ENCODE peak calls at places on chromosomes 6 and 20, in six cellular contexts. One of them, this sample, is unnamed.

GRCh38 chr20:64211874-64212658 is 43.5 kb upstream of the PCMTD2 start:
- DNase-seq in ACHN: no peak
- DNase-seq in GM23248: no peak
- DNase-seq in AG08395: no peak
- DNase-seq in thoracic aorta: no peak
- DNase-seq in kidney tubule cell: no peak
- DNase-seq in this sample: no peak

GRCh38 chr6:167116838-167117228 is 6.1 kb upstream of the CCR6 start:
- DNase-seq in AG08395: no peak
- DNase-seq in GM23248: no peak
- DNase-seq in kidney tubule cell: no peak
- DNase-seq in ACHN: no peak
- DNase-seq in thoracic aorta: no peak
- DNase-seq in this sample: no peak

GRCh38 chr6:1592852-1593251 is 16.9 kb upstream of the FOXC1 start:
- DNase-seq in ACHN: no peak
- DNase-seq in kidney tubule cell: no peak
- DNase-seq in thoracic aorta: no peak
- DNase-seq in AG08395: no peak
- DNase-seq in GM23248: no peak
- DNase-seq in this sample: no peak

GRCh38 chr20:8532169-8532568 is 400.1 kb downstream of the PLCB1 start:
- DNase-seq in ACHN: no peak
- DNase-seq in GM23248: no peak
- DNase-seq in kidney tubule cell: no peak
- DNase-seq in AG08395: no peak
- DNase-seq in thoracic aorta: no peak
- DNase-seq in this sample: no peak

GRCh38 chr6:28757429-28758045 is 166.2 kb downstream of the TRIM27 start:
- DNase-seq in GM23248: no peak
- DNase-seq in AG08395: no peak
- DNase-seq in thoracic aorta: no peak
- DNase-seq in ACHN: no peak
- DNase-seq in kidney tubule cell: peak
- DNase-seq in this sample: no peak

GRCh38 chr6:89411269-89412070 is 603 bp downstream of the RRAGD start:
- DNase-seq in AG08395: no peak
- DNase-seq in GM23248: peak
- DNase-seq in kidney tubule cell: peak
- DNase-seq in thoracic aorta: no peak
- DNase-seq in ACHN: no peak
- DNase-seq in this sample: no peak

GRCh38 chr20:38114353-38114791 is 50.7 kb downstream of the TGM2 start:
- DNase-seq in kidney tubule cell: no peak
- DNase-seq in ACHN: no peak
- DNase-seq in AG08395: peak
- DNase-seq in thoracic aorta: no peak
- DNase-seq in GM23248: peak
- DNase-seq in this sample: no peak

GRCh38 chr6:87905101-87905517 is 142.5 kb upstream of the SPACA1 start:
- DNase-seq in AG08395: no peak
- DNase-seq in GM23248: no peak
- DNase-seq in kidney tubule cell: no peak
- DNase-seq in ACHN: no peak
- DNase-seq in thoracic aorta: no peak
- DNase-seq in this sample: peak

GRCh38 chr20:63552481-63553249 is 1.3 kb upstream of the FNDC11 start:
- DNase-seq in AG08395: no peak
- DNase-seq in GM23248: no peak
- DNase-seq in ACHN: no peak
- DNase-seq in thoracic aorta: no peak
- DNase-seq in kidney tubule cell: peak
- DNase-seq in this sample: peak

GRCh38 chr6:69865126-69865525 is 1.2 kb upstream of the COL19A1 start:
- DNase-seq in thoracic aorta: no peak
- DNase-seq in AG08395: peak
- DNase-seq in kidney tubule cell: peak
- DNase-seq in ACHN: no peak
- DNase-seq in GM23248: peak
- DNase-seq in this sample: no peak

This sample was measured in Karpas-422.